ENCODE peak calls at places on chromosomes 16 and 17, in five cellular contexts. T is type B pancreatic cell, O is HTR-8/SVneo, P is endothelial cell, G is T-helper 1 cell. L is an unnamed sample.

GRCh38 chr16:23119570-23119969 is 29.7 kb downstream of the USP31 start:
- DNase-seq in O (peak), T (no peak), G (no peak), P (no peak), L (no peak)

GRCh38 chr17:49454050-49454449 is 39.4 kb upstream of the PHB1 start:
- DNase-seq in T (no peak), P (no peak), O (no peak), G (no peak), L (no peak)

GRCh38 chr17:37490022-37490587 is 414 bp downstream of the DUSP14 start:
- DNase-seq in P (peak), T (peak), O (peak), G (peak), L (peak)

GRCh38 chr16:1908081-1908633 is 10.1 kb downstream of the HS3ST6 start:
- DNase-seq in O (no peak), P (no peak), T (no peak), G (no peak), L (no peak)

GRCh38 chr17:80492343-80493136 is 16.1 kb upstream of the NPTX1 start:
- DNase-seq in G (no peak), P (no peak), O (no peak), T (no peak), L (no peak)

GRCh38 chr17:59649886-59650285 is 30.2 kb downstream of the CLTC start:
- DNase-seq in P (no peak), O (no peak), G (no peak), T (no peak), L (no peak)

GRCh38 chr16:50668368-50669008 is 12.6 kb downstream of the SNX20 start:
- DNase-seq in O (no peak), T (no peak), P (peak), G (no peak), L (no peak)

GRCh38 chr16:30526137-30526822 is at the start of gene ZNF768:
- DNase-seq in P (peak), O (peak), T (no peak), G (no peak), L (peak)

GRCh38 chr17:79075433-79075805 is 795 bp downstream of the ENGASE start:
- DNase-seq in G (peak), P (no peak), O (no peak), T (no peak), L (no peak)

GRCh38 chr17:12250973-12251372 is 230.3 kb downstream of the MAP2K4 start:
- DNase-seq in P (no peak), O (no peak), G (no peak), T (no peak), L (no peak)

GRCh38 chr17:234163-235047 is 53.0 kb upstream of the DOC2B start:
- DNase-seq in P (no peak), G (no peak), T (no peak), O (no peak), L (peak)